ENCODE peak calls at places on chromosomes 4 and X, in seven cellular contexts. One of them, this sample, is unnamed.

GRCh38 chr4:33974270-33974669 is 2270.0 kb downstream of the ARAP2 start:
- DNase-seq in mucosa of descending colon: no peak
- DNase-seq in Peyer's patch: no peak
- DNase-seq in memory B cell: no peak
- DNase-seq in upper lobe of right lung: no peak
- DNase-seq in caudate nucleus: no peak
- DNase-seq in lower leg skin: no peak
- DNase-seq in this sample: no peak

GRCh38 chr4:6328526-6328925 is 58.9 kb downstream of the WFS1 start:
- DNase-seq in mucosa of descending colon: no peak
- DNase-seq in Peyer's patch: no peak
- DNase-seq in memory B cell: no peak
- DNase-seq in upper lobe of right lung: no peak
- DNase-seq in caudate nucleus: no peak
- DNase-seq in lower leg skin: no peak
- DNase-seq in this sample: no peak

GRCh38 chr4:52368895-52369294 is 290.2 kb downstream of the USP46 start:
- DNase-seq in mucosa of descending colon: no peak
- DNase-seq in Peyer's patch: no peak
- DNase-seq in memory B cell: no peak
- DNase-seq in upper lobe of right lung: no peak
- DNase-seq in caudate nucleus: no peak
- DNase-seq in lower leg skin: no peak
- DNase-seq in this sample: no peak

GRCh38 chrX:70452143-70452733 is 7.6 kb downstream of the DLG3 start:
- DNase-seq in mucosa of descending colon: peak; percentile 78
- DNase-seq in Peyer's patch: peak; percentile 71
- DNase-seq in memory B cell: peak; percentile 50
- DNase-seq in upper lobe of right lung: peak; percentile 73
- DNase-seq in caudate nucleus: peak; percentile 2
- DNase-seq in lower leg skin: no peak
- DNase-seq in this sample: peak; percentile 26

GRCh38 chr4:182600093-182600492 is 317.1 kb downstream of the DCTD start:
- DNase-seq in mucosa of descending colon: no peak
- DNase-seq in Peyer's patch: no peak
- DNase-seq in memory B cell: no peak
- DNase-seq in upper lobe of right lung: no peak
- DNase-seq in caudate nucleus: no peak
- DNase-seq in lower leg skin: no peak
- DNase-seq in this sample: peak; percentile 42

GRCh38 chr4:64464581-64464980 is 55.3 kb upstream of the TECRL start:
- DNase-seq in mucosa of descending colon: no peak
- DNase-seq in Peyer's patch: no peak
- DNase-seq in memory B cell: no peak
- DNase-seq in upper lobe of right lung: no peak
- DNase-seq in caudate nucleus: no peak
- DNase-seq in lower leg skin: no peak
- DNase-seq in this sample: no peak

GRCh38 chr4:6345096-6345830 is 75.6 kb downstream of the WFS1 start:
- DNase-seq in mucosa of descending colon: no peak
- DNase-seq in Peyer's patch: no peak
- DNase-seq in memory B cell: no peak
- DNase-seq in upper lobe of right lung: no peak
- DNase-seq in caudate nucleus: no peak
- DNase-seq in lower leg skin: no peak
- DNase-seq in this sample: no peak

GRCh38 chrX:74133156-74133796 is 170.7 kb upstream of the ZCCHC13 start:
- DNase-seq in mucosa of descending colon: no peak
- DNase-seq in Peyer's patch: no peak
- DNase-seq in memory B cell: peak; percentile 14
- DNase-seq in upper lobe of right lung: no peak
- DNase-seq in caudate nucleus: no peak
- DNase-seq in lower leg skin: no peak
- DNase-seq in this sample: peak; percentile 69

GRCh38 chr4:186757696-186758330 is 34.2 kb upstream of the FAT1 start:
- DNase-seq in mucosa of descending colon: no peak
- DNase-seq in Peyer's patch: no peak
- DNase-seq in memory B cell: no peak
- DNase-seq in upper lobe of right lung: no peak
- DNase-seq in caudate nucleus: no peak
- DNase-seq in lower leg skin: no peak
- DNase-seq in this sample: peak; percentile 93

GRCh38 chrX:54482839-54483593 is 13.0 kb downstream of the FGD1 start:
- DNase-seq in mucosa of descending colon: peak; percentile 47
- DNase-seq in Peyer's patch: no peak
- DNase-seq in memory B cell: no peak
- DNase-seq in upper lobe of right lung: no peak
- DNase-seq in caudate nucleus: no peak
- DNase-seq in lower leg skin: no peak
- DNase-seq in this sample: peak; percentile 25

GRCh38 chrX:33001107-33001506 is 210.2 kb downstream of the DMD start:
- DNase-seq in mucosa of descending colon: no peak
- DNase-seq in Peyer's patch: no peak
- DNase-seq in memory B cell: no peak
- DNase-seq in upper lobe of right lung: no peak
- DNase-seq in caudate nucleus: no peak
- DNase-seq in lower leg skin: no peak
- DNase-seq in this sample: no peak

GRCh38 chrX:118528089-118528753 is 32.6 kb downstream of the DOCK11 start:
- DNase-seq in mucosa of descending colon: peak; percentile 31
- DNase-seq in Peyer's patch: peak; percentile 44
- DNase-seq in memory B cell: peak; percentile 24
- DNase-seq in upper lobe of right lung: peak; percentile 56
- DNase-seq in caudate nucleus: no peak
- DNase-seq in lower leg skin: peak; percentile 75
- DNase-seq in this sample: no peak

GRCh38 chrX:48683411-48683982 is at the start of gene WAS:
- DNase-seq in mucosa of descending colon: no peak
- DNase-seq in Peyer's patch: no peak
- DNase-seq in memory B cell: no peak
- DNase-seq in upper lobe of right lung: peak; percentile 64
- DNase-seq in caudate nucleus: no peak
- DNase-seq in lower leg skin: no peak
- DNase-seq in this sample: no peak

GRCh38 chr4:28682872-28683271 is 1822.2 kb downstream of the STIM2 start:
- DNase-seq in mucosa of descending colon: no peak
- DNase-seq in Peyer's patch: no peak
- DNase-seq in memory B cell: no peak
- DNase-seq in upper lobe of right lung: no peak
- DNase-seq in caudate nucleus: no peak
- DNase-seq in lower leg skin: no peak
- DNase-seq in this sample: no peak

GRCh38 chr4:75666299-75666698 is 6.9 kb downstream of the G3BP2 start:
- DNase-seq in mucosa of descending colon: no peak
- DNase-seq in Peyer's patch: no peak
- DNase-seq in memory B cell: no peak
- DNase-seq in upper lobe of right lung: no peak
- DNase-seq in caudate nucleus: no peak
- DNase-seq in lower leg skin: no peak
- DNase-seq in this sample: peak; percentile 29

GRCh38 chr4:125440814-125441213 is 126.1 kb downstream of the FAT4 start:
- DNase-seq in mucosa of descending colon: no peak
- DNase-seq in Peyer's patch: no peak
- DNase-seq in memory B cell: no peak
- DNase-seq in upper lobe of right lung: no peak
- DNase-seq in caudate nucleus: no peak
- DNase-seq in lower leg skin: no peak
- DNase-seq in this sample: no peak

GRCh38 chr4:58451707-58452106 is 1341.5 kb upstream of the IGFBP7 start:
- DNase-seq in mucosa of descending colon: no peak
- DNase-seq in Peyer's patch: no peak
- DNase-seq in memory B cell: no peak
- DNase-seq in upper lobe of right lung: no peak
- DNase-seq in caudate nucleus: no peak
- DNase-seq in lower leg skin: no peak
- DNase-seq in this sample: no peak